ENCODE peak calls at places on chromosomes 4 and X, in five cellular contexts. One of them, this sample, is unnamed.

GRCh38 chr4:8727546-8728510 is 135.3 kb downstream of the CPZ start:
- DNase-seq in retinal pigment epithelial cell: no peak
- DNase-seq in fibroblast of lung: no peak
- DNase-seq in lung: no peak
- DNase-seq in progenitor cell of endocrine pancreas: no peak
- DNase-seq in this sample: no peak

GRCh38 chrX:151818828-151819227 is 84.3 kb downstream of the CNGA2 start:
- DNase-seq in lung: no peak
- DNase-seq in progenitor cell of endocrine pancreas: no peak
- DNase-seq in retinal pigment epithelial cell: no peak
- DNase-seq in fibroblast of lung: no peak
- DNase-seq in this sample: no peak

GRCh38 chr4:47071863-47072441 is 40.6 kb downstream of the GABRB1 start:
- DNase-seq in lung: no peak
- DNase-seq in fibroblast of lung: peak; percentile 86
- DNase-seq in progenitor cell of endocrine pancreas: no peak
- DNase-seq in retinal pigment epithelial cell: peak; percentile 14
- DNase-seq in this sample: no peak

GRCh38 chrX:38561951-38562719 is 793 bp downstream of the TSPAN7 start:
- DNase-seq in retinal pigment epithelial cell: no peak
- DNase-seq in progenitor cell of endocrine pancreas: peak; percentile 12
- DNase-seq in lung: peak; percentile 29
- DNase-seq in fibroblast of lung: no peak
- DNase-seq in this sample: no peak

GRCh38 chr4:186979966-186980745 is 256.5 kb upstream of the FAT1 start:
- DNase-seq in fibroblast of lung: peak; percentile 69
- DNase-seq in progenitor cell of endocrine pancreas: no peak
- DNase-seq in lung: no peak
- DNase-seq in retinal pigment epithelial cell: no peak
- DNase-seq in this sample: no peak

GRCh38 chr4:160117686-160118085 is 1014.8 kb downstream of the RAPGEF2 start:
- DNase-seq in progenitor cell of endocrine pancreas: no peak
- DNase-seq in lung: no peak
- DNase-seq in fibroblast of lung: no peak
- DNase-seq in retinal pigment epithelial cell: no peak
- DNase-seq in this sample: no peak

GRCh38 chrX:97666890-97667289 is 783.2 kb downstream of the RPA4 start:
- DNase-seq in fibroblast of lung: no peak
- DNase-seq in retinal pigment epithelial cell: no peak
- DNase-seq in progenitor cell of endocrine pancreas: no peak
- DNase-seq in lung: no peak
- DNase-seq in this sample: no peak

GRCh38 chr4:74109116-74109791 is 10.3 kb upstream of the CXCL2 start:
- DNase-seq in progenitor cell of endocrine pancreas: no peak
- DNase-seq in retinal pigment epithelial cell: peak; percentile 95
- DNase-seq in lung: peak; percentile 71
- DNase-seq in fibroblast of lung: peak; percentile 98
- DNase-seq in this sample: peak; percentile 96

GRCh38 chrX:16978193-16978984 is 31.9 kb downstream of the REPS2 start:
- DNase-seq in retinal pigment epithelial cell: no peak
- DNase-seq in fibroblast of lung: no peak
- DNase-seq in progenitor cell of endocrine pancreas: no peak
- DNase-seq in lung: no peak
- DNase-seq in this sample: no peak

GRCh38 chr4:168891086-168891485 is 119.0 kb downstream of the CBR4 start:
- DNase-seq in fibroblast of lung: no peak
- DNase-seq in progenitor cell of endocrine pancreas: no peak
- DNase-seq in lung: no peak
- DNase-seq in retinal pigment epithelial cell: no peak
- DNase-seq in this sample: no peak

GRCh38 chrX:39692796-39693195 is 405.0 kb downstream of the BCOR start:
- DNase-seq in fibroblast of lung: no peak
- DNase-seq in retinal pigment epithelial cell: no peak
- DNase-seq in progenitor cell of endocrine pancreas: no peak
- DNase-seq in lung: no peak
- DNase-seq in this sample: no peak

GRCh38 chr4:158580064-158580463 is 58.4 kb downstream of the RXFP1 start:
- DNase-seq in progenitor cell of endocrine pancreas: no peak
- DNase-seq in retinal pigment epithelial cell: no peak
- DNase-seq in lung: no peak
- DNase-seq in fibroblast of lung: no peak
- DNase-seq in this sample: no peak

GRCh38 chrX:46279925-46280313 is 265.3 kb downstream of the ZNF674 start:
- DNase-seq in retinal pigment epithelial cell: no peak
- DNase-seq in progenitor cell of endocrine pancreas: no peak
- DNase-seq in lung: no peak
- DNase-seq in fibroblast of lung: peak; percentile 38
- DNase-seq in this sample: no peak

GRCh38 chr4:139768913-139769312 is 103.3 kb downstream of the MGST2 start:
- DNase-seq in fibroblast of lung: no peak
- DNase-seq in progenitor cell of endocrine pancreas: no peak
- DNase-seq in retinal pigment epithelial cell: no peak
- DNase-seq in lung: no peak
- DNase-seq in this sample: no peak

GRCh38 chr4:152037435-152037834 is 276.6 kb upstream of the GATB start:
- DNase-seq in fibroblast of lung: no peak
- DNase-seq in progenitor cell of endocrine pancreas: no peak
- DNase-seq in retinal pigment epithelial cell: no peak
- DNase-seq in lung: no peak
- DNase-seq in this sample: no peak

GRCh38 chrX:29687687-29688086 is 527.7 kb upstream of the MAGEB2 start:
- DNase-seq in retinal pigment epithelial cell: no peak
- DNase-seq in lung: no peak
- DNase-seq in progenitor cell of endocrine pancreas: no peak
- DNase-seq in fibroblast of lung: peak; percentile 71
- DNase-seq in this sample: no peak

GRCh38 chr4:86159216-86159615 is 200.6 kb downstream of the MAPK10 start:
- DNase-seq in retinal pigment epithelial cell: no peak
- DNase-seq in fibroblast of lung: peak; percentile 5
- DNase-seq in lung: no peak
- DNase-seq in progenitor cell of endocrine pancreas: no peak
- DNase-seq in this sample: no peak

GRCh38 chr4:71216316-71216959 is 122.4 kb upstream of the SLC4A4 start:
- DNase-seq in progenitor cell of endocrine pancreas: no peak
- DNase-seq in fibroblast of lung: no peak
- DNase-seq in retinal pigment epithelial cell: no peak
- DNase-seq in lung: no peak
- DNase-seq in this sample: no peak

GRCh38 chrX:19107035-19107434 is 15.2 kb downstream of the ADGRG2 start:
- DNase-seq in retinal pigment epithelial cell: no peak
- DNase-seq in lung: no peak
- DNase-seq in fibroblast of lung: no peak
- DNase-seq in progenitor cell of endocrine pancreas: no peak
- DNase-seq in this sample: no peak

DNA sequence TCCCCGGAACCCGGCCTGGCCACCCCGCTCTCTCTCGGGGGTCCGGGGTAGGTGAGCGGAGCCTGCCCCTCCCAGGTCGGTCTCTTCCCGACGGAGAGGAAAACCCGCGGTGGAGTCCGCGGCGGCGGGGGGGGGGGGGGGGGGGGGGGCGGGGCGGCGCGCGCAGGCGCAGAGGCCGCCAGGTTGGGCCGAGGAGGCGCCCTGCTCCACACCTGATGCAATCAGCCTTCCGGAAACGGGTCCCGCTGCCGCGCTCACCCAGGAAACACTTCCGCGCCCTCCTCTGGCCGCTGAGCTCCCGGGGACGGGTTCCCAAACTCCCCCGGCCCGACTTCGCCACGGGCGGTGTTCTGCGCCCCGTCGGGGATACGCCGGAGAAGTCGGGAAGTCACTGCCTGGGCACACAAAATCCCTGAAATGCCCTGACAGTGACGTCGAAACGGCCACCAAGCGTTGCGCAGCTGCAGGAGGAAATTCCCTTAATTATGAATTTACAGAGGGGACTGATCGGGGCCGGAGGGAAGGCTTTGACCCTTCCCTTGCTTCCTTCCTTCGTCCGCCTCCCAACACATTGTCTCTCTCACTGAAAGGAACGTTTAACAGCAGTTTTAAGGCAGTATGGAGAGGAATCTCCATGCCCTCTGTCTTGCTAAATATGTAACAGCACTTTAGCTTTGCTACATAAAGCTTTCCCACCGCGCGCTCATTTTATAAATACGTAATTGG is 2.1 kb upstream of the APBB2 start:
- DNase-seq in progenitor cell of endocrine pancreas: peak; percentile 72
- DNase-seq in lung: peak; percentile 84
- DNase-seq in retinal pigment epithelial cell: peak; percentile 32
- DNase-seq in fibroblast of lung: peak; percentile 76
- DNase-seq in this sample: no peak
- TF ChIP-seq CTCF in progenitor cell of endocrine pancreas: peak; percentile 30
- TF ChIP-seq CTCF in lung: no peak
- TF ChIP-seq CTCF in retinal pigment epithelial cell: peak; percentile 35
- TF ChIP-seq CTCF in fibroblast of lung: no peak
- TF ChIP-seq CTCF in this sample: peak; percentile 21

GRCh38 chr4:147513051-147513450 is 32.2 kb downstream of the EDNRA start:
- DNase-seq in fibroblast of lung: no peak
- DNase-seq in retinal pigment epithelial cell: no peak
- DNase-seq in lung: no peak
- DNase-seq in progenitor cell of endocrine pancreas: no peak
- DNase-seq in this sample: no peak

GRCh38 chr4:147511005-147511660 is 30.2 kb downstream of the EDNRA start:
- DNase-seq in progenitor cell of endocrine pancreas: no peak
- DNase-seq in fibroblast of lung: no peak
- DNase-seq in retinal pigment epithelial cell: no peak
- DNase-seq in lung: no peak
- DNase-seq in this sample: no peak

GRCh38 chr4:147516133-147516532 is 35.2 kb downstream of the EDNRA start:
- DNase-seq in lung: no peak
- DNase-seq in fibroblast of lung: no peak
- DNase-seq in progenitor cell of endocrine pancreas: no peak
- DNase-seq in retinal pigment epithelial cell: no peak
- DNase-seq in this sample: no peak

GRCh38 chr4:147515220-147515936 is 34.5 kb downstream of the EDNRA start:
- DNase-seq in retinal pigment epithelial cell: no peak
- DNase-seq in lung: no peak
- DNase-seq in fibroblast of lung: no peak
- DNase-seq in progenitor cell of endocrine pancreas: no peak
- DNase-seq in this sample: no peak

GRCh38 chr4:147513952-147514351 is 33.1 kb downstream of the EDNRA start:
- DNase-seq in progenitor cell of endocrine pancreas: no peak
- DNase-seq in fibroblast of lung: no peak
- DNase-seq in retinal pigment epithelial cell: no peak
- DNase-seq in lung: no peak
- DNase-seq in this sample: no peak
- TF ChIP-seq CTCF in progenitor cell of endocrine pancreas: peak; percentile 16
- TF ChIP-seq CTCF in fibroblast of lung: peak; percentile 17
- TF ChIP-seq CTCF in retinal pigment epithelial cell: peak; percentile 14
- TF ChIP-seq CTCF in lung: no peak
- TF ChIP-seq CTCF in this sample: peak; percentile 26

GRCh38 chr4:181821039-181822004 is 421.9 kb upstream of the TENM3 start:
- DNase-seq in lung: no peak
- DNase-seq in retinal pigment epithelial cell: peak; percentile 48
- DNase-seq in fibroblast of lung: peak; percentile 43
- DNase-seq in progenitor cell of endocrine pancreas: no peak
- DNase-seq in this sample: no peak

GRCh38 chr4:181823183-181823582 is 420.0 kb upstream of the TENM3 start:
- DNase-seq in lung: no peak
- DNase-seq in fibroblast of lung: no peak
- DNase-seq in progenitor cell of endocrine pancreas: no peak
- DNase-seq in retinal pigment epithelial cell: no peak
- DNase-seq in this sample: no peak

GRCh38 chr4:181822005-181822375 is 421.2 kb upstream of the TENM3 start:
- DNase-seq in retinal pigment epithelial cell: peak; percentile 35
- DNase-seq in progenitor cell of endocrine pancreas: no peak
- DNase-seq in fibroblast of lung: peak; percentile 5
- DNase-seq in lung: no peak
- DNase-seq in this sample: no peak

GRCh38 chr4:181819951-181820350 is 423.3 kb upstream of the TENM3 start:
- DNase-seq in lung: no peak
- DNase-seq in retinal pigment epithelial cell: no peak
- DNase-seq in fibroblast of lung: peak; percentile 66
- DNase-seq in progenitor cell of endocrine pancreas: no peak
- DNase-seq in this sample: no peak

DNA sequence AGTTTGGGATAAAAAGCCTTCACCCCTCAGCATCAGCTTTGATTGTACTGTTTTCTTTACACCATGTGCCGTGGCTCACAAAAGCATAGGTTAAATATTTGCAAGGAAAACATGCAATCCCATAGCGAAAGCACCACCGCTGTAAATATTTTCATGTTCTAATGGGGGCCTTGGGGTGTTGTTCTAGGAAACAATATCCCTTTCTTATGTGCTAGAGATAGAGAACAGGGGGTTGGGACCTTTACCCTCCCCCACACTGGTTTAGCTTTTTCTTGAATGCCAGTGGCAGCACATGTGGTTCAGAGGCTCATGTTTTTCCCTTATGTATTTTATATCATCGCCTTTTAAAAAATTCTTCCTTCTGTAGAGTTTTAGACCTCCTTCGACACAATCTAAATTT is 422.7 kb upstream of the TENM3 start:
- DNase-seq in retinal pigment epithelial cell: no peak
- DNase-seq in progenitor cell of endocrine pancreas: no peak
- DNase-seq in fibroblast of lung: no peak
- DNase-seq in lung: no peak
- DNase-seq in this sample: no peak
- TF ChIP-seq CTCF in retinal pigment epithelial cell: no peak
- TF ChIP-seq CTCF in progenitor cell of endocrine pancreas: no peak
- TF ChIP-seq CTCF in fibroblast of lung: no peak
- TF ChIP-seq CTCF in lung: no peak
- TF ChIP-seq CTCF in this sample: no peak

GRCh38 chr4:98786866-98787265 is 128.5 kb upstream of the TSPAN5 start:
- DNase-seq in retinal pigment epithelial cell: no peak
- DNase-seq in fibroblast of lung: peak; percentile 9
- DNase-seq in lung: no peak
- DNase-seq in progenitor cell of endocrine pancreas: no peak
- DNase-seq in this sample: no peak
- TF ChIP-seq CTCF in retinal pigment epithelial cell: peak; percentile 31
- TF ChIP-seq CTCF in fibroblast of lung: no peak
- TF ChIP-seq CTCF in lung: no peak
- TF ChIP-seq CTCF in progenitor cell of endocrine pancreas: no peak
- TF ChIP-seq CTCF in this sample: peak; percentile 41

DNA sequence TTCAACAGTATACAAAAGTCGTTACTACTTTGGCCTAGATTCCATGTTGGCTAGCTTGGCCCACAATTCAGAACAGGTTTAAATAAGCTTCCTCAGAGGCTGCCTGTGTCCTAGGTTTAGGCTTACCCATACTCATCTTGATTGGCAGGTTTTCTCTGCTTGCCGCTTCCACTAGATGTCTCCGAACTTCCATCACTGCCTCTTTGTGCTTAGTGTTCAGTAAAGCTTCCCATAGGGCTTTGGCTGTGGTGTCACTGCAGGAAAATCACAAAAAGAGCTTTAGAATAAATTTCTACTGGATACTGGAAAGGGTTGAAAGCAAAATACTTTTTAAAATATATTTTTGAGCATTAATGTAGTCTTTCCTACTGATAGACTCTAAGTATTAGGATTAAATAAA is 52.4 kb downstream of the SCFD2 start:
- DNase-seq in retinal pigment epithelial cell: no peak
- DNase-seq in progenitor cell of endocrine pancreas: no peak
- DNase-seq in lung: no peak
- DNase-seq in fibroblast of lung: peak; percentile 66
- DNase-seq in this sample: no peak
- TF ChIP-seq CTCF in retinal pigment epithelial cell: no peak
- TF ChIP-seq CTCF in progenitor cell of endocrine pancreas: no peak
- TF ChIP-seq CTCF in lung: no peak
- TF ChIP-seq CTCF in fibroblast of lung: peak; percentile 16
- TF ChIP-seq CTCF in this sample: peak; percentile 44

This sample was measured in epithelial cell of proximal tubule.